ENCODE peak calls at places on chromosomes 2 and 18, in ten cellular contexts. W is epithelial cell of proximal tubule, E is foreskin fibroblast, H is astrocyte, V is aorta, R is right cardiac atrium, I is mammary epithelial cell, G is right lobe of liver, J is uterus, B is adrenal gland. Y is an unnamed sample.

GRCh38 chr2:181474227-181474626 is 17.0 kb downstream of the ITGA4 start:
- DNase-seq in W (no peak), E (no peak), H (no peak), V (no peak), R (no peak), I (no peak), G (no peak), J (no peak), B (no peak), Y (no peak)

GRCh38 chr2:226378733-226379132 is 420.9 kb downstream of the IRS1 start:
- DNase-seq in W (no peak), E (peak; percentile 58), H (peak; percentile 47), V (no peak), R (no peak), I (no peak), G (no peak), J (no peak), B (no peak), Y (peak; percentile 58)

GRCh38 chr18:48161201-48161910 is 230.9 kb upstream of the SMAD2 start:
- DNase-seq in W (no peak), E (peak; percentile 80), H (peak; percentile 44), V (peak; percentile 88), R (peak; percentile 88), I (peak; percentile 91), G (peak; percentile 90), J (peak; percentile 91), B (peak; percentile 92), Y (peak; percentile 66)

GRCh38 chr2:37366773-37367172 is 22.3 kb downstream of the QPCT start:
- DNase-seq in W (no peak), E (no peak), H (no peak), V (no peak), R (no peak), I (peak; percentile 46), G (no peak), J (no peak), B (no peak), Y (no peak)

GRCh38 chr18:7021994-7022840 is 95.4 kb downstream of the LAMA1 start:
- DNase-seq in W (no peak), E (peak; percentile 52), H (no peak), V (no peak), R (no peak), I (peak; percentile 61), G (peak; percentile 54), J (no peak), B (peak; percentile 24), Y (peak; percentile 21)

GRCh38 chr2:9779572-9780264 is 63.6 kb upstream of the TAF1B start:
- DNase-seq in W (no peak), E (no peak), H (no peak), V (peak; percentile 46), R (no peak), I (no peak), G (no peak), J (no peak), B (no peak), Y (no peak)

GRCh38 chr2:162385516-162385915 is 41.6 kb downstream of the GCA start:
- DNase-seq in W (no peak), E (no peak), H (no peak), V (no peak), R (no peak), I (no peak), G (no peak), J (no peak), B (no peak), Y (no peak)

GRCh38 chr2:15155959-15156574 is 405.1 kb downstream of the NBAS start:
- DNase-seq in W (no peak), E (no peak), H (no peak), V (no peak), R (no peak), I (no peak), G (no peak), J (no peak), B (no peak), Y (no peak)

GRCh38 chr2:238418999-238419546 is 7.7 kb upstream of the ASB1 start:
- DNase-seq in W (no peak), E (no peak), H (no peak), V (no peak), R (no peak), I (no peak), G (no peak), J (no peak), B (no peak), Y (no peak)

GRCh38 chr2:238420878-238421694 is 5.6 kb upstream of the ASB1 start:
- DNase-seq in W (no peak), E (peak; percentile 65), H (no peak), V (no peak), R (no peak), I (peak; percentile 36), G (no peak), J (no peak), B (no peak), Y (peak; percentile 35)

GRCh38 chr2:238421695-238422035 is 5.1 kb upstream of the ASB1 start:
- DNase-seq in W (no peak), E (no peak), H (no peak), V (no peak), R (no peak), I (no peak), G (no peak), J (no peak), B (no peak), Y (no peak)

GRCh38 chr2:238422285-238422684 is 4.4 kb upstream of the ASB1 start:
- DNase-seq in W (no peak), E (no peak), H (no peak), V (no peak), R (no peak), I (no peak), G (no peak), J (no peak), B (no peak), Y (no peak)

GRCh38 chr2:238420442-238420841 is 6.3 kb upstream of the ASB1 start:
- DNase-seq in W (no peak), E (peak; percentile 44), H (no peak), V (no peak), R (no peak), I (no peak), G (no peak), J (no peak), B (no peak), Y (no peak)
- H3K4me3 ChIP-seq in W (no peak overlapping the region), E (no peak overlapping the region), H (no peak overlapping the region), V (no peak overlapping the region), R (no peak overlapping the region), I (no peak overlapping the region), G (no peak overlapping the region), J (no peak overlapping the region), B (no peak overlapping the region), Y (no peak overlapping the region)

DNA sequence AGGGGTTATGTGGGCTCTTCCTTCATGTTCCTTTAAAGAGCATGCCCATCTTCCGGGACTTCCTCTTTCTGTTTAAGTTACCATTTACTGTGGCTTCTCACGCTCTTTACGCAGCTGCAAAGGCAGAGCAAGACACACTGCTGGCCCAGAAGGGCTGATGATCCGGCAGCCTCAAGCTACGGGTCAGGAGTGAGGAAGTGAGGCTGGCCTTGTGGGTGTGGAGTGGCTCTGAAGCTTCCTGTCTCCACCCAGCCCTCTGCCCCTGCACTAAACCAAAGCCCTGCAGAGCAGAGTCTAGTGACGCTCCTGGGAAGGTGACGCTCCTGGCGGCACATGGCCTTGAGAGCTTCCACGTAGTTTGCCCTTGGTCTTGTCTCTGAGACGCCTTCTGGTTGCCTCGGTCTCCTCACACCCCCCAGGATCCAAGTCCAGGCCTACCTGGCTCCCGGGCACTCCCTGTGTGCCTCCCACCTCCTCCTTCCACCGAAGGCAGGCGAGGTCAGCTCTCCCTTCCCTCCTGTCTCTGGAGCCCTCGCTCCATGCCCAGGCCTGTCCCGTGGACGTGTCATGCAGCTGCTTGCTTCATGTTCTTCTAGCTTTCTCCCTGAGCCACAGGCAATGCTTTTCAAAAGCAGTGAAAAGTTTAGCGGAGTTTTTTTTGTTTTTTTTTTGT is 50.3 kb downstream of the ARL4C start:
- DNase-seq in W (no peak), E (no peak), H (no peak), V (peak; percentile 91), R (peak; percentile 79), I (peak; percentile 96), G (peak; percentile 60), J (peak; percentile 22), B (peak; percentile 77), Y (no peak)
- H3K4me3 ChIP-seq in W (no peak overlapping the region), E (no peak overlapping the region), H (no peak overlapping the region), V (no peak overlapping the region), R (no peak overlapping the region), I (no peak overlapping the region), G (no peak overlapping the region), J (no peak overlapping the region), B (no peak overlapping the region), Y (no peak overlapping the region)

GRCh38 chr2:55019547-55020258 is 30.5 kb downstream of the RTN4 start:
- DNase-seq in W (no peak), E (no peak), H (no peak), V (no peak), R (no peak), I (no peak), G (no peak), J (no peak), B (no peak), Y (no peak)
- H3K4me3 ChIP-seq in W (no peak overlapping the region), E (no peak overlapping the region), H (no peak overlapping the region), V (no peak overlapping the region), R (no peak overlapping the region), I (no peak overlapping the region), G (no peak overlapping the region), J (no peak overlapping the region), B (no peak overlapping the region), Y (no peak overlapping the region)

DNA sequence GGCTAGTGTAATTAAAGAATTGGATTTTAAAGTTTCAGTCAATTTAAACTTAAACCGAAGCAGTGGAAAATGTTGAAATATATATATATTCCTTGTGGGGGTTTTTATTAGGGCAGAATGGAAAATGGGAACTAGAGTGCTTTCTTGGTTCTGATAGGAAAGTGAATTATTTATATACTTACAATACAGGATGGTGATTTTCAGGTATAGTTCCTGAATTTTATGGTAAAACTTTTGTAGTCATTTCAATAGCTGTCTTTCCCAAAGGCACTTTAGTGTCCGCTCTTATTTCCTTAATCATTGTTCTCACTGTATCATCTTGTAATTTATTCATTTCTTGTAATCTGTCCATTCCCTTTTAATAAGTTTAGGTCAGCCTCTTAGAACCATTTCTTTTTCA is 1.9 kb downstream of the RPL37A start:
- DNase-seq in W (no peak), E (no peak), H (no peak), V (no peak), R (no peak), I (no peak), G (no peak), J (no peak), B (no peak), Y (no peak)
- H3K4me3 ChIP-seq in W (peak overlapping the region; percentile 76), E (peak overlapping the region; percentile 94), H (peak overlapping the region; percentile 99), V (no peak overlapping the region), R (no peak overlapping the region), I (peak overlapping the region; percentile 96), G (no peak overlapping the region), J (no peak overlapping the region), B (peak overlapping the region; percentile 75), Y (peak overlapping the region; percentile 74)

DNA sequence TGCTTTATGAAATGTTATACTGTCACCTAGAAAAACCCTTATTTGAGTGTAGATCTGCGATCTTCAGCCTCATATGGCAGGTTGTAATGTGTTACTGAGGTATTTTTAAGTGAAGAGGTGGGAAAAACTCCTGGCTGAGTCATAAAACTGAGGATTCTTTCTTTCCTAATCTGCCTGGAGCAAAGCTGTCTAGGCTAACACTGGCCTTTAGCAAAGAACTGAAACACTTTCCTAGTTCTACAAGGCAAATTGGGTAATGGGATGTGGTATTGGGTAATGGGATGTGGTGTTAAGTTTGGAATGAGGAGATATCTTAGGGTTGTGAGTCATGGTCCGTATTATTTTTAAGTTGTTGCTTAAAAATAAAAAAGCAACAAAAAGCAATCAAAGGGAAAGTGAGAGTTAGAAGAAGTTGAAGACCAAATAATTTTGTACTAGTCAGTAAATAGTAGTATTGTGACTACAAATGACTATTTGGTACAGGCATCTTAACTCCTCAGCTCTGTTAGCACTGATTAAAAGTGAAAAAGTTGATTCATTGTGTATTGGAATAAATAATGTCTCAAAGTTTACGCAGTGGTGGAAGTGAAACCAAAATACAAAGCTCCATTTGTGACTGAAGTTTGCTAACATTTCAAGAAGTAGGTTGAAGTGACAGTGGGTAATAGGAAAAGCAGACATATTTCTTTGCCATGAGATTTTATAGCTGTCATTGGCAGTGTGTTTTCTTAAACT is 216.8 kb downstream of the CAMKMT start:
- DNase-seq in W (peak; percentile 13), E (peak; percentile 78), H (peak; percentile 73), V (no peak), R (no peak), I (peak; percentile 87), G (no peak), J (no peak), B (no peak), Y (peak; percentile 74)
- H3K4me3 ChIP-seq in W (no peak overlapping the region), E (no peak overlapping the region), H (no peak overlapping the region), V (no peak overlapping the region), R (no peak overlapping the region), I (peak overlapping the region; percentile 11), G (no peak overlapping the region), J (no peak overlapping the region), B (peak overlapping the region; percentile 31), Y (no peak overlapping the region)

Y was measured in cardiac fibroblast.